ENCODE peak calls at places on chromosomes 13 and 19, in six cellular contexts. One of them, this sample, is unnamed.

GRCh38 chr19:6475321-6476108 is 6.1 kb downstream of the DENND1C start:
- DNase-seq in HCT116: no peak
- DNase-seq in dermis microvascular lymphatic vessel endothelial cell: no peak
- DNase-seq in germinal center: no peak
- DNase-seq in occipital lobe: no peak
- DNase-seq in A549: peak; percentile 20
- DNase-seq in this sample: no peak

GRCh38 chr19:49357186-49357585 is 5.0 kb downstream of the TEAD2 start:
- DNase-seq in dermis microvascular lymphatic vessel endothelial cell: no peak
- DNase-seq in HCT116: no peak
- DNase-seq in occipital lobe: no peak
- DNase-seq in germinal center: peak; percentile 30
- DNase-seq in A549: no peak
- DNase-seq in this sample: no peak

GRCh38 chr19:51572415-51572814 is 1.3 kb downstream of the ZNF175 start:
- DNase-seq in dermis microvascular lymphatic vessel endothelial cell: no peak
- DNase-seq in HCT116: no peak
- DNase-seq in A549: no peak
- DNase-seq in germinal center: peak; percentile 22
- DNase-seq in occipital lobe: no peak
- DNase-seq in this sample: no peak

GRCh38 chr13:114112826-114113322 is 19.5 kb downstream of the RASA3 start:
- DNase-seq in dermis microvascular lymphatic vessel endothelial cell: no peak
- DNase-seq in occipital lobe: no peak
- DNase-seq in A549: no peak
- DNase-seq in germinal center: no peak
- DNase-seq in HCT116: no peak
- DNase-seq in this sample: no peak

GRCh38 chr13:21663197-21663596 is 7.7 kb upstream of the FGF9 start:
- DNase-seq in dermis microvascular lymphatic vessel endothelial cell: no peak
- DNase-seq in germinal center: no peak
- DNase-seq in HCT116: no peak
- DNase-seq in A549: no peak
- DNase-seq in occipital lobe: no peak
- DNase-seq in this sample: no peak

GRCh38 chr19:58261968-58262921 is 16.5 kb upstream of the ZNF8 start:
- DNase-seq in HCT116: no peak
- DNase-seq in occipital lobe: no peak
- DNase-seq in germinal center: no peak
- DNase-seq in A549: peak; percentile 48
- DNase-seq in dermis microvascular lymphatic vessel endothelial cell: no peak
- DNase-seq in this sample: no peak

GRCh38 chr19:36182612-36183454 is 30.6 kb upstream of the COX7A1 start:
- DNase-seq in dermis microvascular lymphatic vessel endothelial cell: no peak
- DNase-seq in A549: peak; percentile 35
- DNase-seq in occipital lobe: no peak
- DNase-seq in HCT116: peak; percentile 45
- DNase-seq in germinal center: no peak
- DNase-seq in this sample: no peak

GRCh38 chr19:43229315-43229714 is 23.9 kb upstream of the PSG4 start:
- DNase-seq in dermis microvascular lymphatic vessel endothelial cell: peak; percentile 9
- DNase-seq in A549: peak; percentile 44
- DNase-seq in HCT116: peak; percentile 56
- DNase-seq in germinal center: no peak
- DNase-seq in occipital lobe: no peak
- DNase-seq in this sample: no peak

GRCh38 chr19:40229484-40229883 is 3.0 kb upstream of the CCNP start:
- DNase-seq in occipital lobe: no peak
- DNase-seq in dermis microvascular lymphatic vessel endothelial cell: no peak
- DNase-seq in HCT116: no peak
- DNase-seq in germinal center: no peak
- DNase-seq in A549: peak; percentile 47
- DNase-seq in this sample: no peak

GRCh38 chr19:41307090-41307875 is 2.7 kb upstream of the CCDC97 start:
- DNase-seq in occipital lobe: no peak
- DNase-seq in HCT116: no peak
- DNase-seq in dermis microvascular lymphatic vessel endothelial cell: no peak
- DNase-seq in germinal center: no peak
- DNase-seq in A549: no peak
- DNase-seq in this sample: no peak

GRCh38 chr13:35465345-35465744 is 11.1 kb downstream of the MAB21L1 start:
- DNase-seq in dermis microvascular lymphatic vessel endothelial cell: no peak
- DNase-seq in occipital lobe: no peak
- DNase-seq in HCT116: no peak
- DNase-seq in germinal center: no peak
- DNase-seq in A549: no peak
- DNase-seq in this sample: no peak

GRCh38 chr13:69604698-69605097 is 502.9 kb upstream of the ATXN8OS start:
- DNase-seq in HCT116: no peak
- DNase-seq in occipital lobe: no peak
- DNase-seq in germinal center: no peak
- DNase-seq in dermis microvascular lymphatic vessel endothelial cell: no peak
- DNase-seq in A549: no peak
- DNase-seq in this sample: no peak

GRCh38 chr19:30222428-30222873 is 149.7 kb upstream of the ZNF536 start:
- DNase-seq in germinal center: peak; percentile 60
- DNase-seq in HCT116: no peak
- DNase-seq in dermis microvascular lymphatic vessel endothelial cell: no peak
- DNase-seq in occipital lobe: no peak
- DNase-seq in A549: no peak
- DNase-seq in this sample: no peak

GRCh38 chr13:106981050-106981449 is 413.1 kb upstream of the ARGLU1 start:
- DNase-seq in dermis microvascular lymphatic vessel endothelial cell: no peak
- DNase-seq in occipital lobe: peak; percentile 2
- DNase-seq in HCT116: no peak
- DNase-seq in germinal center: no peak
- DNase-seq in A549: no peak
- DNase-seq in this sample: no peak

GRCh38 chr13:75596657-75597182 is 39.4 kb upstream of the LMO7 start:
- DNase-seq in occipital lobe: no peak
- DNase-seq in germinal center: no peak
- DNase-seq in A549: no peak
- DNase-seq in dermis microvascular lymphatic vessel endothelial cell: no peak
- DNase-seq in HCT116: no peak
- DNase-seq in this sample: no peak

GRCh38 chr13:113442354-113442984 is 10.8 kb downstream of the ADPRHL1 start:
- DNase-seq in A549: no peak
- DNase-seq in dermis microvascular lymphatic vessel endothelial cell: no peak
- DNase-seq in occipital lobe: no peak
- DNase-seq in germinal center: no peak
- DNase-seq in HCT116: no peak
- DNase-seq in this sample: no peak

GRCh38 chr19:38970664-38971532 is 4.6 kb downstream of the FBXO17 start:
- DNase-seq in A549: peak; percentile 62
- DNase-seq in germinal center: no peak
- DNase-seq in occipital lobe: no peak
- DNase-seq in dermis microvascular lymphatic vessel endothelial cell: no peak
- DNase-seq in HCT116: no peak
- DNase-seq in this sample: no peak

GRCh38 chr19:457636-458035 is 3.2 kb downstream of the SHC2 start:
- DNase-seq in dermis microvascular lymphatic vessel endothelial cell: no peak
- DNase-seq in HCT116: no peak
- DNase-seq in germinal center: no peak
- DNase-seq in occipital lobe: no peak
- DNase-seq in A549: no peak
- DNase-seq in this sample: no peak

GRCh38 chr13:73715114-73715909 is 418.9 kb downstream of the KLF12 start:
- DNase-seq in dermis microvascular lymphatic vessel endothelial cell: no peak
- DNase-seq in A549: no peak
- DNase-seq in germinal center: no peak
- DNase-seq in HCT116: no peak
- DNase-seq in occipital lobe: no peak
- DNase-seq in this sample: no peak

GRCh38 chr13:93216122-93216521 is 10.5 kb upstream of the GPC6 start:
- DNase-seq in dermis microvascular lymphatic vessel endothelial cell: no peak
- DNase-seq in HCT116: no peak
- DNase-seq in occipital lobe: no peak
- DNase-seq in A549: no peak
- DNase-seq in germinal center: no peak
- DNase-seq in this sample: no peak

GRCh38 chr13:112799394-112799793 is 109.6 kb downstream of the ATP11A start:
- DNase-seq in HCT116: no peak
- DNase-seq in germinal center: no peak
- DNase-seq in A549: no peak
- DNase-seq in occipital lobe: no peak
- DNase-seq in dermis microvascular lymphatic vessel endothelial cell: no peak
- DNase-seq in this sample: no peak

GRCh38 chr19:39405930-39406655 is 554 bp upstream of the ZFP36 start:
- DNase-seq in HCT116: no peak
- DNase-seq in dermis microvascular lymphatic vessel endothelial cell: no peak
- DNase-seq in occipital lobe: peak; percentile 79
- DNase-seq in A549: no peak
- DNase-seq in germinal center: peak; percentile 63
- DNase-seq in this sample: no peak

GRCh38 chr13:105346141-105346766 is 1189.2 kb downstream of the EFNB2 start:
- DNase-seq in HCT116: peak; percentile 26
- DNase-seq in germinal center: no peak
- DNase-seq in occipital lobe: no peak
- DNase-seq in A549: peak; percentile 33
- DNase-seq in dermis microvascular lymphatic vessel endothelial cell: no peak
- DNase-seq in this sample: no peak

GRCh38 chr13:40235160-40235796 is 431.2 kb downstream of the FOXO1 start:
- DNase-seq in occipital lobe: no peak
- DNase-seq in germinal center: no peak
- DNase-seq in dermis microvascular lymphatic vessel endothelial cell: no peak
- DNase-seq in A549: no peak
- DNase-seq in HCT116: no peak
- DNase-seq in this sample: no peak

GRCh38 chr19:46979103-46979769 is 40.4 kb upstream of the NPAS1 start:
- DNase-seq in occipital lobe: no peak
- DNase-seq in germinal center: no peak
- DNase-seq in dermis microvascular lymphatic vessel endothelial cell: no peak
- DNase-seq in HCT116: no peak
- DNase-seq in A549: no peak
- DNase-seq in this sample: no peak

GRCh38 chr19:51029718-51030117 is 3.3 kb upstream of the KLK11 start:
- DNase-seq in dermis microvascular lymphatic vessel endothelial cell: no peak
- DNase-seq in HCT116: no peak
- DNase-seq in occipital lobe: no peak
- DNase-seq in A549: peak; percentile 39
- DNase-seq in germinal center: no peak
- DNase-seq in this sample: no peak

GRCh38 chr13:100392709-100393630 is 195.6 kb downstream of the GGACT start:
- DNase-seq in dermis microvascular lymphatic vessel endothelial cell: peak; percentile 57
- DNase-seq in occipital lobe: peak; percentile 5
- DNase-seq in A549: peak; percentile 94
- DNase-seq in HCT116: peak; percentile 98
- DNase-seq in germinal center: no peak
- DNase-seq in this sample: no peak

GRCh38 chr13:36344886-36345437 is 1.2 kb downstream of the SPART start:
- DNase-seq in occipital lobe: no peak
- DNase-seq in HCT116: no peak
- DNase-seq in germinal center: no peak
- DNase-seq in A549: no peak
- DNase-seq in dermis microvascular lymphatic vessel endothelial cell: no peak
- DNase-seq in this sample: no peak

GRCh38 chr13:25874907-25875306 is 176.9 kb downstream of the SHISA2 start:
- DNase-seq in dermis microvascular lymphatic vessel endothelial cell: no peak
- DNase-seq in HCT116: no peak
- DNase-seq in occipital lobe: no peak
- DNase-seq in germinal center: no peak
- DNase-seq in A549: no peak
- DNase-seq in this sample: no peak

GRCh38 chr13:97257800-97258799 is 36.0 kb downstream of the MBNL2 start:
- DNase-seq in germinal center: no peak
- DNase-seq in HCT116: peak; percentile 93
- DNase-seq in dermis microvascular lymphatic vessel endothelial cell: peak; percentile 72
- DNase-seq in occipital lobe: no peak
- DNase-seq in A549: peak; percentile 95
- DNase-seq in this sample: no peak

This sample was measured in caudate nucleus.